ENCODE peak calls at places on chromosomes 5 and 9, in eight cellular contexts. One of them, this sample, is unnamed.

GRCh38 chr9:9998491-9999287 is 614.1 kb downstream of the PTPRD start:
- DNase-seq in fibroblast of the aortic adventitia: no peak
- DNase-seq in head of caudate nucleus: no peak
- DNase-seq in choroid plexus epithelial cell: peak
- DNase-seq in NCI-H1092: no peak
- DNase-seq in cardiac muscle cell: peak
- DNase-seq in WERI-Rb-1: no peak
- DNase-seq in stimulated activated CD4-positive, alpha-beta T cell treated with anti-CD3 and anti-CD28 coated beads, Interleukin-2, amount 100 ng/mL, for 48 hours: no peak
- DNase-seq in this sample: no peak

GRCh38 chr5:1297243-1297642 is 2.4 kb upstream of the TERT start:
- DNase-seq in fibroblast of the aortic adventitia: no peak
- DNase-seq in head of caudate nucleus: no peak
- DNase-seq in choroid plexus epithelial cell: no peak
- DNase-seq in NCI-H1092: no peak
- DNase-seq in cardiac muscle cell: no peak
- DNase-seq in WERI-Rb-1: peak
- DNase-seq in stimulated activated CD4-positive, alpha-beta T cell treated with anti-CD3 and anti-CD28 coated beads, Interleukin-2, amount 100 ng/mL, for 48 hours: no peak
- DNase-seq in this sample: no peak

GRCh38 chr5:103228056-103228455 is 30.5 kb upstream of the MACIR start:
- DNase-seq in fibroblast of the aortic adventitia: peak
- DNase-seq in head of caudate nucleus: no peak
- DNase-seq in choroid plexus epithelial cell: peak
- DNase-seq in NCI-H1092: no peak
- DNase-seq in cardiac muscle cell: no peak
- DNase-seq in WERI-Rb-1: no peak
- DNase-seq in stimulated activated CD4-positive, alpha-beta T cell treated with anti-CD3 and anti-CD28 coated beads, Interleukin-2, amount 100 ng/mL, for 48 hours: no peak
- DNase-seq in this sample: no peak

GRCh38 chr9:95481000-95481399 is 35.8 kb downstream of the PTCH1 start:
- DNase-seq in fibroblast of the aortic adventitia: no peak
- DNase-seq in head of caudate nucleus: no peak
- DNase-seq in choroid plexus epithelial cell: no peak
- DNase-seq in NCI-H1092: no peak
- DNase-seq in cardiac muscle cell: no peak
- DNase-seq in WERI-Rb-1: no peak
- DNase-seq in stimulated activated CD4-positive, alpha-beta T cell treated with anti-CD3 and anti-CD28 coated beads, Interleukin-2, amount 100 ng/mL, for 48 hours: no peak
- DNase-seq in this sample: no peak

GRCh38 chr9:114869845-114870244 is 60.5 kb downstream of the TNFSF8 start:
- DNase-seq in fibroblast of the aortic adventitia: no peak
- DNase-seq in head of caudate nucleus: no peak
- DNase-seq in choroid plexus epithelial cell: peak
- DNase-seq in NCI-H1092: no peak
- DNase-seq in cardiac muscle cell: no peak
- DNase-seq in WERI-Rb-1: peak
- DNase-seq in stimulated activated CD4-positive, alpha-beta T cell treated with anti-CD3 and anti-CD28 coated beads, Interleukin-2, amount 100 ng/mL, for 48 hours: no peak
- DNase-seq in this sample: no peak

GRCh38 chr5:32311404-32312193 is 1.1 kb downstream of the MTMR12 start:
- DNase-seq in fibroblast of the aortic adventitia: peak
- DNase-seq in head of caudate nucleus: no peak
- DNase-seq in choroid plexus epithelial cell: peak
- DNase-seq in NCI-H1092: no peak
- DNase-seq in cardiac muscle cell: no peak
- DNase-seq in WERI-Rb-1: no peak
- DNase-seq in stimulated activated CD4-positive, alpha-beta T cell treated with anti-CD3 and anti-CD28 coated beads, Interleukin-2, amount 100 ng/mL, for 48 hours: no peak
- DNase-seq in this sample: no peak

GRCh38 chr9:99449726-99450125 is 227.6 kb downstream of the SEC61B start:
- DNase-seq in fibroblast of the aortic adventitia: no peak
- DNase-seq in head of caudate nucleus: no peak
- DNase-seq in choroid plexus epithelial cell: no peak
- DNase-seq in NCI-H1092: no peak
- DNase-seq in cardiac muscle cell: no peak
- DNase-seq in WERI-Rb-1: no peak
- DNase-seq in stimulated activated CD4-positive, alpha-beta T cell treated with anti-CD3 and anti-CD28 coated beads, Interleukin-2, amount 100 ng/mL, for 48 hours: no peak
- DNase-seq in this sample: no peak

GRCh38 chr9:132494857-132495256 is 84.8 kb downstream of the CFAP77 start:
- DNase-seq in fibroblast of the aortic adventitia: no peak
- DNase-seq in head of caudate nucleus: no peak
- DNase-seq in choroid plexus epithelial cell: no peak
- DNase-seq in NCI-H1092: no peak
- DNase-seq in cardiac muscle cell: no peak
- DNase-seq in WERI-Rb-1: no peak
- DNase-seq in stimulated activated CD4-positive, alpha-beta T cell treated with anti-CD3 and anti-CD28 coated beads, Interleukin-2, amount 100 ng/mL, for 48 hours: no peak
- DNase-seq in this sample: no peak

GRCh38 chr9:92564982-92565381 is 29.2 kb upstream of the ECM2 start:
- DNase-seq in fibroblast of the aortic adventitia: peak
- DNase-seq in head of caudate nucleus: no peak
- DNase-seq in choroid plexus epithelial cell: no peak
- DNase-seq in NCI-H1092: no peak
- DNase-seq in cardiac muscle cell: no peak
- DNase-seq in WERI-Rb-1: no peak
- DNase-seq in stimulated activated CD4-positive, alpha-beta T cell treated with anti-CD3 and anti-CD28 coated beads, Interleukin-2, amount 100 ng/mL, for 48 hours: no peak
- DNase-seq in this sample: no peak

GRCh38 chr5:119340597-119341218 is 15.1 kb upstream of the TNFAIP8 start:
- DNase-seq in fibroblast of the aortic adventitia: no peak
- DNase-seq in head of caudate nucleus: no peak
- DNase-seq in choroid plexus epithelial cell: no peak
- DNase-seq in NCI-H1092: no peak
- DNase-seq in cardiac muscle cell: no peak
- DNase-seq in WERI-Rb-1: no peak
- DNase-seq in stimulated activated CD4-positive, alpha-beta T cell treated with anti-CD3 and anti-CD28 coated beads, Interleukin-2, amount 100 ng/mL, for 48 hours: no peak
- DNase-seq in this sample: no peak

GRCh38 chr5:141529873-141530272 is 41.0 kb downstream of the PCDHGC5 start:
- DNase-seq in fibroblast of the aortic adventitia: no peak
- DNase-seq in head of caudate nucleus: no peak
- DNase-seq in choroid plexus epithelial cell: no peak
- DNase-seq in NCI-H1092: no peak
- DNase-seq in cardiac muscle cell: no peak
- DNase-seq in WERI-Rb-1: no peak
- DNase-seq in stimulated activated CD4-positive, alpha-beta T cell treated with anti-CD3 and anti-CD28 coated beads, Interleukin-2, amount 100 ng/mL, for 48 hours: no peak
- DNase-seq in this sample: no peak

GRCh38 chr5:58072202-58072791 is 387.6 kb downstream of the PLK2 start:
- DNase-seq in fibroblast of the aortic adventitia: peak
- DNase-seq in head of caudate nucleus: no peak
- DNase-seq in choroid plexus epithelial cell: peak
- DNase-seq in NCI-H1092: no peak
- DNase-seq in cardiac muscle cell: no peak
- DNase-seq in WERI-Rb-1: no peak
- DNase-seq in stimulated activated CD4-positive, alpha-beta T cell treated with anti-CD3 and anti-CD28 coated beads, Interleukin-2, amount 100 ng/mL, for 48 hours: no peak
- DNase-seq in this sample: no peak

GRCh38 chr5:119304439-119304838 is 51.4 kb upstream of the TNFAIP8 start:
- DNase-seq in fibroblast of the aortic adventitia: no peak
- DNase-seq in head of caudate nucleus: no peak
- DNase-seq in choroid plexus epithelial cell: peak
- DNase-seq in NCI-H1092: no peak
- DNase-seq in cardiac muscle cell: no peak
- DNase-seq in WERI-Rb-1: no peak
- DNase-seq in stimulated activated CD4-positive, alpha-beta T cell treated with anti-CD3 and anti-CD28 coated beads, Interleukin-2, amount 100 ng/mL, for 48 hours: no peak
- DNase-seq in this sample: no peak

GRCh38 chr5:86866036-86866435 is 248.3 kb downstream of the COX7C start:
- DNase-seq in fibroblast of the aortic adventitia: no peak
- DNase-seq in head of caudate nucleus: no peak
- DNase-seq in choroid plexus epithelial cell: no peak
- DNase-seq in NCI-H1092: no peak
- DNase-seq in cardiac muscle cell: no peak
- DNase-seq in WERI-Rb-1: no peak
- DNase-seq in stimulated activated CD4-positive, alpha-beta T cell treated with anti-CD3 and anti-CD28 coated beads, Interleukin-2, amount 100 ng/mL, for 48 hours: no peak
- DNase-seq in this sample: no peak

GRCh38 chr9:112207451-112207850 is 32.4 kb upstream of the SUSD1 start:
- DNase-seq in fibroblast of the aortic adventitia: no peak
- DNase-seq in head of caudate nucleus: no peak
- DNase-seq in choroid plexus epithelial cell: no peak
- DNase-seq in NCI-H1092: no peak
- DNase-seq in cardiac muscle cell: no peak
- DNase-seq in WERI-Rb-1: no peak
- DNase-seq in stimulated activated CD4-positive, alpha-beta T cell treated with anti-CD3 and anti-CD28 coated beads, Interleukin-2, amount 100 ng/mL, for 48 hours: no peak
- DNase-seq in this sample: no peak

GRCh38 chr5:52875827-52876226 is 88.1 kb downstream of the ITGA1 start:
- DNase-seq in fibroblast of the aortic adventitia: peak
- DNase-seq in head of caudate nucleus: no peak
- DNase-seq in choroid plexus epithelial cell: no peak
- DNase-seq in NCI-H1092: no peak
- DNase-seq in cardiac muscle cell: no peak
- DNase-seq in WERI-Rb-1: no peak
- DNase-seq in stimulated activated CD4-positive, alpha-beta T cell treated with anti-CD3 and anti-CD28 coated beads, Interleukin-2, amount 100 ng/mL, for 48 hours: no peak
- DNase-seq in this sample: no peak

GRCh38 chr5:74120585-74120984 is 494.6 kb downstream of the ARHGEF28 start:
- DNase-seq in fibroblast of the aortic adventitia: no peak
- DNase-seq in head of caudate nucleus: no peak
- DNase-seq in choroid plexus epithelial cell: no peak
- DNase-seq in NCI-H1092: no peak
- DNase-seq in cardiac muscle cell: no peak
- DNase-seq in WERI-Rb-1: no peak
- DNase-seq in stimulated activated CD4-positive, alpha-beta T cell treated with anti-CD3 and anti-CD28 coated beads, Interleukin-2, amount 100 ng/mL, for 48 hours: no peak
- DNase-seq in this sample: no peak

GRCh38 chr5:15463231-15463630 is 36.7 kb upstream of the FBXL7 start:
- DNase-seq in fibroblast of the aortic adventitia: peak
- DNase-seq in head of caudate nucleus: no peak
- DNase-seq in choroid plexus epithelial cell: peak
- DNase-seq in NCI-H1092: no peak
- DNase-seq in cardiac muscle cell: peak
- DNase-seq in WERI-Rb-1: no peak
- DNase-seq in stimulated activated CD4-positive, alpha-beta T cell treated with anti-CD3 and anti-CD28 coated beads, Interleukin-2, amount 100 ng/mL, for 48 hours: no peak
- DNase-seq in this sample: no peak

GRCh38 chr9:132114102-132114707 is 34.5 kb upstream of the MED27 start:
- DNase-seq in fibroblast of the aortic adventitia: peak
- DNase-seq in head of caudate nucleus: peak
- DNase-seq in choroid plexus epithelial cell: peak
- DNase-seq in NCI-H1092: no peak
- DNase-seq in cardiac muscle cell: peak
- DNase-seq in WERI-Rb-1: no peak
- DNase-seq in stimulated activated CD4-positive, alpha-beta T cell treated with anti-CD3 and anti-CD28 coated beads, Interleukin-2, amount 100 ng/mL, for 48 hours: peak
- DNase-seq in this sample: peak

GRCh38 chr5:154677921-154678320 is 77.3 kb upstream of the LARP1 start:
- DNase-seq in fibroblast of the aortic adventitia: no peak
- DNase-seq in head of caudate nucleus: no peak
- DNase-seq in choroid plexus epithelial cell: peak
- DNase-seq in NCI-H1092: no peak
- DNase-seq in cardiac muscle cell: peak
- DNase-seq in WERI-Rb-1: no peak
- DNase-seq in stimulated activated CD4-positive, alpha-beta T cell treated with anti-CD3 and anti-CD28 coated beads, Interleukin-2, amount 100 ng/mL, for 48 hours: no peak
- DNase-seq in this sample: no peak

GRCh38 chr5:180802325-180803180 is at the start of gene MGAT1:
- DNase-seq in fibroblast of the aortic adventitia: peak
- DNase-seq in head of caudate nucleus: peak
- DNase-seq in choroid plexus epithelial cell: peak
- DNase-seq in NCI-H1092: peak
- DNase-seq in cardiac muscle cell: peak
- DNase-seq in WERI-Rb-1: no peak
- DNase-seq in stimulated activated CD4-positive, alpha-beta T cell treated with anti-CD3 and anti-CD28 coated beads, Interleukin-2, amount 100 ng/mL, for 48 hours: peak
- DNase-seq in this sample: peak

GRCh38 chr9:136372561-136373299 is 739 bp downstream of the CARD9 start:
- DNase-seq in fibroblast of the aortic adventitia: peak
- DNase-seq in head of caudate nucleus: peak
- DNase-seq in choroid plexus epithelial cell: peak
- DNase-seq in NCI-H1092: no peak
- DNase-seq in cardiac muscle cell: peak
- DNase-seq in WERI-Rb-1: peak
- DNase-seq in stimulated activated CD4-positive, alpha-beta T cell treated with anti-CD3 and anti-CD28 coated beads, Interleukin-2, amount 100 ng/mL, for 48 hours: no peak
- DNase-seq in this sample: peak

This sample was measured in neural crest cell.